ENCODE peak calls at places on chromosomes 12 and 14, in five cellular contexts. P, W, V, A and Q are unnamed samples.

GRCh38 chr14:72665259-72665658 is 228.6 kb downstream of the DPF3 start:
- DNase-seq in P (no peak), W (peak; percentile 99), V (peak; percentile 99), A (no peak), Q (peak; percentile 99)

GRCh38 chr14:58048219-58048618 is 103.8 kb downstream of the ARMH4 start:
- DNase-seq in P (no peak), W (no peak), V (no peak), A (no peak), Q (no peak)

GRCh38 chr14:69682607-69683263 is 71.3 kb downstream of the SUSD6 start:
- DNase-seq in P (no peak), W (no peak), V (peak; percentile 55), A (no peak), Q (no peak)

GRCh38 chr12:127592278-127592677 is 674.7 kb upstream of the TMEM132C start:
- DNase-seq in P (no peak), W (no peak), V (no peak), A (no peak), Q (no peak)

GRCh38 chr12:6772331-6772695 is at the start of gene LAG3:
- DNase-seq in P (peak; percentile 51), W (no peak), V (no peak), A (no peak), Q (no peak)

GRCh38 chr12:117047810-117048584 is 51.2 kb downstream of the TESC start:
- DNase-seq in P (no peak), W (peak; percentile 82), V (no peak), A (no peak), Q (peak; percentile 33)

GRCh38 chr12:17344649-17345048 is 738.7 kb upstream of the LMO3 start:
- DNase-seq in P (no peak), W (no peak), V (no peak), A (no peak), Q (no peak)

GRCh38 chr12:95224202-95225170 is 6.9 kb downstream of the VEZT start:
- DNase-seq in P (no peak), W (peak; percentile 23), V (peak; percentile 75), A (no peak), Q (no peak)

GRCh38 chr14:22538671-22539228 is 50.3 kb downstream of the DAD1 start:
- DNase-seq in P (peak; percentile 25), W (no peak), V (no peak), A (no peak), Q (no peak)

GRCh38 chr12:65962921-65963883 is 138.9 kb downstream of the HMGA2 start:
- DNase-seq in P (no peak), W (no peak), V (no peak), A (no peak), Q (no peak)

GRCh38 chr14:49959822-49960408 is 67.0 kb downstream of the ARF6 start:
- DNase-seq in P (no peak), W (no peak), V (no peak), A (no peak), Q (no peak)

GRCh38 chr12:43988838-43989560 is 153.1 kb downstream of the TMEM117 start:
- DNase-seq in P (no peak), W (peak; percentile 3), V (peak; percentile 57), A (no peak), Q (peak; percentile 48)

GRCh38 chr14:74503256-74503972 is 9.8 kb downstream of the ISCA2 start:
- DNase-seq in P (no peak), W (no peak), V (no peak), A (no peak), Q (no peak)

GRCh38 chr12:55043542-55043941 is 23.8 kb downstream of the NEUROD4 start:
- DNase-seq in P (no peak), W (no peak), V (no peak), A (no peak), Q (no peak)

GRCh38 chr14:27389402-27389801 is 791.6 kb upstream of the NOVA1 start:
- DNase-seq in P (no peak), W (no peak), V (no peak), A (no peak), Q (no peak)

GRCh38 chr12:122834921-122835692 is at the start of gene HIP1R:
- DNase-seq in P (peak; percentile 60), W (no peak), V (no peak), A (no peak), Q (no peak)

GRCh38 chr14:64562432-64562831 is 12.7 kb downstream of the PPP1R36 start:
- DNase-seq in P (no peak), W (no peak), V (no peak), A (no peak), Q (no peak)